ENCODE peak calls at places on chromosome 2, in four cellular contexts. U, M, Z and T are unnamed samples.

GRCh38 chr2:35822716-35823115 is 532.9 kb upstream of the CRIM1 start:
- DNase-seq in U (no peak), M (no peak), Z (no peak), T (no peak)

GRCh38 chr2:182186132-182186735 is 200.6 kb downstream of the PPP1R1C start:
- DNase-seq in U (no peak), M (peak; percentile 16), Z (peak; percentile 14), T (peak; percentile 34)

GRCh38 chr2:216535454-216535995 is 36.9 kb downstream of the RPL37A start:
- DNase-seq in U (no peak), M (no peak), Z (no peak), T (peak; percentile 99)

GRCh38 chr2:68287580-68288441 is 31.9 kb downstream of the CNRIP1 start:
- DNase-seq in U (no peak), M (no peak), Z (peak; percentile 51), T (peak; percentile 61)

GRCh38 chr2:42513252-42513918 is 19.6 kb upstream of the KCNG3 start:
- DNase-seq in U (no peak), M (peak; percentile 67), Z (peak; percentile 54), T (peak; percentile 43)

GRCh38 chr2:233477548-233478433 is 88.8 kb downstream of the USP40 start:
- DNase-seq in U (no peak), M (no peak), Z (no peak), T (no peak)

GRCh38 chr2:144452169-144453038 is 67.5 kb downstream of the ZEB2 start:
- DNase-seq in U (no peak), M (peak; percentile 2), Z (peak; percentile 64), T (peak; percentile 49)

GRCh38 chr2:226677080-226677479 is 122.5 kb downstream of the IRS1 start:
- DNase-seq in U (no peak), M (no peak), Z (no peak), T (no peak)

GRCh38 chr2:42812899-42813479 is 20.6 kb upstream of the HAAO start:
- DNase-seq in U (no peak), M (peak; percentile 55), Z (no peak), T (peak; percentile 31)

GRCh38 chr2:147161746-147162145 is 683.1 kb upstream of the ACVR2A start:
- DNase-seq in U (no peak), M (no peak), Z (no peak), T (no peak)
- H3K4me2 ChIP-seq in U (no peak overlapping the region), M (no peak overlapping the region), Z (no peak overlapping the region), T (no peak overlapping the region)

GRCh38 chr2:56170988-56171387 is 12.8 kb upstream of the CCDC85A start:
- DNase-seq in U (no peak), M (no peak), Z (no peak), T (no peak)
- TF ChIP-seq BHLHE40 in U (no peak), M (no peak), Z (no peak), T (no peak)

DNA sequence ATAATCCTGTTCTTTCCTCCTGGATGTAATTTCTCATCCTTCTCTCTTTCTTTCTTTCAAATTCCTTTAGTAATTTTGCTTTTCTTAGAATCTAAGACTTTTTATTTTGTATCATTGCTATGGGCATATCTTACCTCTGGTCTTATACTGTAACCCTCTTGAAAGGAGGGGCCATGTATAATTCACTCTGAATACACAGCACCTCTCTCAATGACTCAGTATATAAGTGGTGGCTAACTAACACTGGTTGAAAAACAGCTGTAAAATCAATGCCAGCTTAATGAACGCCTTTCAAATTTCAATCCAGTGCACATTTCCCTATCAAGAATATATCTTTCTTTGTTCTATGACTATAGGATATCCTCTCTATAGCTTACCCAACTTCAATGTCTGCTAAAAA is 53.7 kb downstream of the CWC22 start:
- DNase-seq in U (no peak), M (no peak), Z (no peak), T (no peak)
- H3K4me2 ChIP-seq in U (no peak overlapping the region), M (no peak overlapping the region), Z (no peak overlapping the region), T (no peak overlapping the region)

DNA sequence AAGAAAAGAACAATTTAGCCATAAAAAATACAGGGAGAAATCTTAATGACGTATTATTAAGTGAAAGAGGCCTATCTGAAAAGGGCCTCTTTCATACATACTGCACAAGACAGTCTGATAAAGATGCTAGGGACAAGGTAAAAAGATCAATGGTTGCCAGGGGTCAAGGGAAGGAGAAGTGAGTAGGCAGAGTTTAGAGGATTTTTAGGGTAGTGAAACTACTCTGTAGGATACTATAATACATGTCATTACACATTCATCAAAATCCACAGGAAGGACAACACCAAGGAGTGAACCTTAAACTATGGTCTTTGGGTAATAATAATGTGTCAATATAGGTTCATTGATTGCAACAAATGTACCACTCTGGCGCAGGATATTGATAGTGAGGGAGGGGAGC is 289.3 kb downstream of the FSIP2 start:
- DNase-seq in U (no peak), M (no peak), Z (no peak), T (no peak)
- TF ChIP-seq BHLHE40 in U (no peak), M (no peak), Z (no peak), T (no peak)

GRCh38 chr2:237165405-237166276 is 80.0 kb downstream of the COPS8 start:
- DNase-seq in U (no peak), M (no peak), Z (peak; percentile 9), T (peak; percentile 69)

GRCh38 chr2:237161239-237161638 is 75.5 kb downstream of the COPS8 start:
- DNase-seq in U (no peak), M (no peak), Z (no peak), T (no peak)

GRCh38 chr2:237160271-237160934 is 74.7 kb downstream of the COPS8 start:
- DNase-seq in U (no peak), M (no peak), Z (no peak), T (no peak)

GRCh38 chr2:237164474-237165047 is 78.9 kb downstream of the COPS8 start:
- DNase-seq in U (no peak), M (no peak), Z (no peak), T (no peak)

GRCh38 chr2:237162959-237163358 is 77.3 kb downstream of the COPS8 start:
- DNase-seq in U (no peak), M (no peak), Z (no peak), T (no peak)
- H3K4me2 ChIP-seq in U (no peak overlapping the region), M (no peak overlapping the region), Z (no peak overlapping the region), T (no peak overlapping the region)

DNA sequence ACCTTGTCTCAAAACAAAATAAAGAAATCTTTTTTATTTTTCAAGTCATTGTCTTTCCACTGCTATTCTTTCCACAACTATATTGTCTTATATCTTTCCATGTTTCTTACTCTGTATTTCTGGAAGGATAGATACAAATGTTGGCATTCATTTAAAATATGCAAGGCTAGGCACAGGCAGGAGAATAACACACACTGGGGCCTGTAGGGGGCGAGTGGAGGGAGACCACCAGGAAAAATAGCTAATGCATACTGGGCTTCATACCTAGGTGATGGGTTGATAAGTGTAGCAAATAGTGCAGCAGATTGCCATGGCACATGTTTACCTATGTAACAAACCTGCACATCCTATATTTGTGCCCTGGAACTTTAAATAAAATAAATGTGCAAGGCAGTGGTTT is 9.6 kb downstream of the MRPL30 start:
- DNase-seq in U (no peak), M (no peak), Z (no peak), T (no peak)
- TF ChIP-seq BHLHE40 in U (no peak), M (no peak), Z (no peak), T (no peak)

GRCh38 chr2:62806231-62806630 is 100.7 kb downstream of the EHBP1 start:
- DNase-seq in U (no peak), M (no peak), Z (no peak), T (no peak)

GRCh38 chr2:62811972-62812371 is 106.5 kb downstream of the EHBP1 start:
- DNase-seq in U (no peak), M (no peak), Z (no peak), T (no peak)

GRCh38 chr2:62803961-62804360 is 98.4 kb downstream of the EHBP1 start:
- DNase-seq in U (no peak), M (no peak), Z (no peak), T (no peak)

GRCh38 chr2:62811086-62811485 is 105.6 kb downstream of the EHBP1 start:
- DNase-seq in U (no peak), M (no peak), Z (no peak), T (no peak)

GRCh38 chr2:62808554-62808953 is 103.0 kb downstream of the EHBP1 start:
- DNase-seq in U (no peak), M (no peak), Z (no peak), T (no peak)
- H3K4me2 ChIP-seq in U (no peak overlapping the region), M (no peak overlapping the region), Z (no peak overlapping the region), T (no peak overlapping the region)

GRCh38 chr2:107989445-107989844 is 3.1 kb downstream of the SLC5A7 start:
- DNase-seq in U (no peak), M (no peak), Z (no peak), T (no peak)
- TF ChIP-seq BHLHE40 in U (no peak), M (no peak), Z (no peak), T (no peak)